ENCODE peak calls at places on chromosomes 4 and X, in four cellular contexts. One of them, this sample, is unnamed.

GRCh38 chr4:15451181-15451865 is 18.4 kb upstream of the CC2D2A start:
- DNase-seq in SK-N-SH: no peak
- DNase-seq in GM12878: no peak
- DNase-seq in K562: no peak
- DNase-seq in this sample: no peak

GRCh38 chr4:41935652-41936021 is 408 bp downstream of the TMEM33 start:
- DNase-seq in K562: peak; percentile 33
- DNase-seq in GM12878: no peak
- DNase-seq in SK-N-SH: no peak
- DNase-seq in this sample: no peak

GRCh38 chrX:68647156-68647957 is at the start of gene STARD8:
- DNase-seq in SK-N-SH: peak; percentile 75
- DNase-seq in GM12878: no peak
- DNase-seq in K562: peak; percentile 54
- DNase-seq in this sample: peak; percentile 54

GRCh38 chr4:109751852-109752251 is 22.0 kb upstream of the PLA2G12A start:
- DNase-seq in K562: no peak
- DNase-seq in SK-N-SH: no peak
- DNase-seq in GM12878: no peak
- DNase-seq in this sample: no peak

GRCh38 chr4:8319731-8320385 is 50.3 kb downstream of the HTRA3 start:
- DNase-seq in SK-N-SH: no peak
- DNase-seq in K562: no peak
- DNase-seq in GM12878: no peak
- DNase-seq in this sample: no peak

GRCh38 chr4:10403633-10404445 is 53.4 kb downstream of the ZNF518B start:
- DNase-seq in SK-N-SH: peak; percentile 16
- DNase-seq in K562: peak; percentile 33
- DNase-seq in GM12878: no peak
- DNase-seq in this sample: no peak

GRCh38 chr4:98656443-98656842 is 2.0 kb downstream of the TSPAN5 start:
- DNase-seq in GM12878: no peak
- DNase-seq in K562: no peak
- DNase-seq in SK-N-SH: peak; percentile 21
- DNase-seq in this sample: no peak

GRCh38 chr4:8506373-8507250 is 66.0 kb downstream of the TRMT44 start:
- DNase-seq in SK-N-SH: no peak
- DNase-seq in K562: no peak
- DNase-seq in GM12878: no peak
- DNase-seq in this sample: peak; percentile 49

GRCh38 chr4:17326756-17327155 is 185.1 kb downstream of the QDPR start:
- DNase-seq in SK-N-SH: no peak
- DNase-seq in K562: no peak
- DNase-seq in GM12878: no peak
- DNase-seq in this sample: no peak

GRCh38 chrX:150772150-150772970 is 79.2 kb downstream of the MTMR1 start:
- DNase-seq in K562: peak; percentile 81
- DNase-seq in SK-N-SH: peak; percentile 89
- DNase-seq in GM12878: no peak
- DNase-seq in this sample: peak; percentile 90

GRCh38 chrX:53422915-53423268 is 219 bp downstream of the RIBC1 start:
- DNase-seq in K562: no peak
- DNase-seq in SK-N-SH: no peak
- DNase-seq in GM12878: no peak
- DNase-seq in this sample: no peak

GRCh38 chr4:104942990-104943758 is 203.5 kb upstream of the TET2 start:
- DNase-seq in GM12878: peak; percentile 55
- DNase-seq in SK-N-SH: no peak
- DNase-seq in K562: no peak
- DNase-seq in this sample: no peak

GRCh38 chrX:31123335-31123734 is 51.5 kb upstream of the FTHL17 start:
- DNase-seq in K562: no peak
- DNase-seq in SK-N-SH: no peak
- DNase-seq in GM12878: no peak
- DNase-seq in this sample: no peak

GRCh38 chr4:85498068-85498733 is 23.3 kb downstream of the ARHGAP24 start:
- DNase-seq in SK-N-SH: no peak
- DNase-seq in GM12878: peak; percentile 40
- DNase-seq in K562: no peak
- DNase-seq in this sample: no peak

GRCh38 chr4:189858445-189858844 is 82.2 kb upstream of the FRG1 start:
- DNase-seq in SK-N-SH: no peak
- DNase-seq in GM12878: no peak
- DNase-seq in K562: no peak
- DNase-seq in this sample: no peak

GRCh38 chr4:163395055-163395454 is 51.4 kb downstream of the NPY5R start:
- DNase-seq in K562: no peak
- DNase-seq in SK-N-SH: no peak
- DNase-seq in GM12878: no peak
- DNase-seq in this sample: no peak

GRCh38 chr4:127604949-127605709 is 27.6 kb upstream of the INTU start:
- DNase-seq in GM12878: no peak
- DNase-seq in K562: peak; percentile 13
- DNase-seq in SK-N-SH: peak; percentile 33
- DNase-seq in this sample: peak; percentile 69

GRCh38 chrX:52420824-52421443 is 52.1 kb downstream of the XAGE2 start:
- DNase-seq in SK-N-SH: no peak
- DNase-seq in K562: no peak
- DNase-seq in GM12878: no peak
- DNase-seq in this sample: no peak

GRCh38 chr4:141375855-141376254 is 155.2 kb downstream of the ZNF330 start:
- DNase-seq in K562: no peak
- DNase-seq in GM12878: no peak
- DNase-seq in SK-N-SH: peak; percentile 17
- DNase-seq in this sample: no peak

GRCh38 chrX:71053217-71053621 is 14.9 kb downstream of the SNX12 start:
- DNase-seq in GM12878: peak; percentile 68
- DNase-seq in K562: no peak
- DNase-seq in SK-N-SH: no peak
- DNase-seq in this sample: peak; percentile 76

GRCh38 chrX:136747003-136747986 is 33.4 kb downstream of the ARHGEF6 start:
- DNase-seq in K562: no peak
- DNase-seq in SK-N-SH: no peak
- DNase-seq in GM12878: no peak
- DNase-seq in this sample: no peak

GRCh38 chr4:187010052-187010451 is 286.4 kb upstream of the FAT1 start:
- DNase-seq in GM12878: no peak
- DNase-seq in K562: no peak
- DNase-seq in SK-N-SH: no peak
- DNase-seq in this sample: no peak

GRCh38 chrX:108018659-108019381 is 26.0 kb upstream of the VSIG1 start:
- DNase-seq in SK-N-SH: no peak
- DNase-seq in K562: no peak
- DNase-seq in GM12878: no peak
- DNase-seq in this sample: no peak

GRCh38 chr4:53050361-53050774 is 188.3 kb downstream of the RASL11B start:
- DNase-seq in GM12878: no peak
- DNase-seq in SK-N-SH: peak; percentile 50
- DNase-seq in K562: no peak
- DNase-seq in this sample: no peak

GRCh38 chrX:69142688-69143239 is 22.5 kb downstream of the PJA1 start:
- DNase-seq in K562: no peak
- DNase-seq in GM12878: no peak
- DNase-seq in SK-N-SH: peak; percentile 82
- DNase-seq in this sample: no peak

GRCh38 chrX:96682516-96682915 is 2.1 kb upstream of the DIAPH2 start:
- DNase-seq in GM12878: no peak
- DNase-seq in K562: no peak
- DNase-seq in SK-N-SH: no peak
- DNase-seq in this sample: no peak

GRCh38 chr4:13860126-13860525 is 232.6 kb upstream of the BOD1L1 start:
- DNase-seq in SK-N-SH: peak; percentile 6
- DNase-seq in GM12878: no peak
- DNase-seq in K562: no peak
- DNase-seq in this sample: peak; percentile 11

GRCh38 chrX:122087353-122087752 is 1039.9 kb downstream of the GLUD2 start:
- DNase-seq in K562: no peak
- DNase-seq in GM12878: no peak
- DNase-seq in SK-N-SH: no peak
- DNase-seq in this sample: no peak

GRCh38 chr4:39067451-39067850 is 5.4 kb downstream of the KLHL5 start:
- DNase-seq in GM12878: no peak
- DNase-seq in K562: no peak
- DNase-seq in SK-N-SH: no peak
- DNase-seq in this sample: no peak

GRCh38 chr4:2258091-2259035 is 3.5 kb downstream of the MXD4 start:
- DNase-seq in K562: no peak
- DNase-seq in GM12878: no peak
- DNase-seq in SK-N-SH: peak; percentile 8
- DNase-seq in this sample: peak; percentile 8

GRCh38 chr4:158253350-158253980 is 43.2 kb downstream of the TMEM144 start:
- DNase-seq in K562: no peak
- DNase-seq in SK-N-SH: peak; percentile 48
- DNase-seq in GM12878: no peak
- DNase-seq in this sample: peak; percentile 21

GRCh38 chrX:20382518-20383291 is 116.0 kb upstream of the RPS6KA3 start:
- DNase-seq in SK-N-SH: peak; percentile 10
- DNase-seq in GM12878: peak; percentile 12
- DNase-seq in K562: no peak
- DNase-seq in this sample: no peak

GRCh38 chr4:55173580-55173979 is 48.2 kb upstream of the KDR start:
- DNase-seq in SK-N-SH: no peak
- DNase-seq in K562: no peak
- DNase-seq in GM12878: no peak
- DNase-seq in this sample: no peak

GRCh38 chr4:67087897-67088296 is 457.4 kb downstream of the CENPC start:
- DNase-seq in SK-N-SH: peak; percentile 10
- DNase-seq in K562: peak; percentile 34
- DNase-seq in GM12878: no peak
- DNase-seq in this sample: peak; percentile 64

GRCh38 chr4:170127758-170128157 is 38.0 kb upstream of the AADAT start:
- DNase-seq in K562: no peak
- DNase-seq in SK-N-SH: no peak
- DNase-seq in GM12878: no peak
- DNase-seq in this sample: no peak

GRCh38 chr4:183797445-183798248 is 107.5 kb upstream of the STOX2 start:
- DNase-seq in K562: no peak
- DNase-seq in GM12878: no peak
- DNase-seq in SK-N-SH: peak; percentile 83
- DNase-seq in this sample: peak; percentile 60

GRCh38 chr4:183797041-183797444 is 108.1 kb upstream of the STOX2 start:
- DNase-seq in GM12878: no peak
- DNase-seq in K562: no peak
- DNase-seq in SK-N-SH: no peak
- DNase-seq in this sample: peak; percentile 30

GRCh38 chr4:183798249-183798920 is 106.7 kb upstream of the STOX2 start:
- DNase-seq in K562: no peak
- DNase-seq in SK-N-SH: no peak
- DNase-seq in GM12878: no peak
- DNase-seq in this sample: peak; percentile 35

GRCh38 chr4:183801460-183802168 is 103.5 kb upstream of the STOX2 start:
- DNase-seq in GM12878: no peak
- DNase-seq in SK-N-SH: no peak
- DNase-seq in K562: no peak
- DNase-seq in this sample: no peak

DNA sequence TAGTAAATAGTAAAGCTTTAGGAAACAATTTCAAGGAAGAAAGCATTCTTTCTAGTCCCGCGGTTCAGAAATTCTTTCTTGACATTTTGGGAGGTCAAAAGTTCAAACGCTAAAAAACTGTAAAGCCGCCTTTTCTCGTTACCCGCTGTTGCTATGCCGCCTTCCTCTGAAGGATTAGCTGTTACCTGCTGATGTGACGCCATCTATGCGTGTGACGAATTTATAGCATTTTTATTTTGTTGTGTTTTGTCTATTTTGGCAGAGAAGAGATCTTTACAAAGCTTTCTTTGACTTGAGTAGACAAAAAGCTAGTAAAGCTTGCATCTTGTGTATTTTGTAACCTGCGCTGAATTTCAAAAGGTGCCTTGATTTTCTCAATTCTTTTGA is 106.2 kb upstream of the STOX2 start:
- DNase-seq in GM12878: no peak
- DNase-seq in K562: no peak
- DNase-seq in SK-N-SH: no peak
- DNase-seq in this sample: no peak
- TF ChIP-seq USF1 in GM12878: no peak
- TF ChIP-seq USF1 in K562: no peak
- TF ChIP-seq USF1 in SK-N-SH: no peak
- TF ChIP-seq USF1 in this sample: no peak

DNA sequence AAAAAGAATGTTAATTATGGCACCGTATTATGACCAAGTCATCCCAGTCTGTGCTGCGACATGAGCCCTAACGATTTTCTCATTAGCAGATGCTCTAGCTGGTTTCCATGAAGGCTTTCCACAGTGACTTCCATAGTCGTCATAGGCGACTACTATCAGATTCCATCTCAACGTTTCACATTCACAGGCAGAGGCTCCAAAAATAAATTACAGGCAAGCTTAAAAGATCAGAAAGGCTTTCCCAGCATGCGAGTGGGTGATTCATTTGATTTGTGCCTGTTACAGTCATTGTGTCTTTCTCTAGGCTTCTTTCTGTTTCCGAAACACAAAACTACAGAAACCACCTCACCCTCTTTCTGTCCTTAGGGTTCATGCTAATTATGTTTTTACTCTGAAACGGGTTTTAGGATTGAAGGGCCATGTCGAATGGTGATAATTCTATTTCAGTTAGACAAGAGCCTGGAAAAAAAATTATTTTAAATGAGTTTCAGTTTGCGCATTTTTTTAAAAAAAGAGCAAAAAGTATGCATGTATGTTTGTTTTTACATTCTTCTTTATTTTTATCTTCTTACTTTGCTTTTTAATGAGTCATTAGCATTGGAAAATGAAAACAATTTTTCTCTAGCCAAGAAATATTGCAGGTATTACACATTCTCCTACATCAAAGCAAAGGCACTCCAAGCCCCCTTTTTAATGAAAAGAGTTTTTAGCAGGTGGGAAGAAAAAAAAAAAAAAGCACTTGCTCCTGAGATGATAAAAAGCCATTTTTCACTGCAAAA is 43.4 kb downstream of the PALLD start:
- DNase-seq in GM12878: no peak
- DNase-seq in K562: no peak
- DNase-seq in SK-N-SH: no peak
- DNase-seq in this sample: no peak
- TF ChIP-seq USF1 in GM12878: no peak
- TF ChIP-seq USF1 in K562: no peak
- TF ChIP-seq USF1 in SK-N-SH: no peak
- TF ChIP-seq USF1 in this sample: no peak

GRCh38 chr4:76589402-76589801 is 154.4 kb downstream of the SHROOM3 start:
- DNase-seq in K562: no peak
- DNase-seq in GM12878: no peak
- DNase-seq in SK-N-SH: no peak
- DNase-seq in this sample: no peak
- TF ChIP-seq USF1 in K562: no peak
- TF ChIP-seq USF1 in GM12878: no peak
- TF ChIP-seq USF1 in SK-N-SH: no peak
- TF ChIP-seq USF1 in this sample: no peak

DNA sequence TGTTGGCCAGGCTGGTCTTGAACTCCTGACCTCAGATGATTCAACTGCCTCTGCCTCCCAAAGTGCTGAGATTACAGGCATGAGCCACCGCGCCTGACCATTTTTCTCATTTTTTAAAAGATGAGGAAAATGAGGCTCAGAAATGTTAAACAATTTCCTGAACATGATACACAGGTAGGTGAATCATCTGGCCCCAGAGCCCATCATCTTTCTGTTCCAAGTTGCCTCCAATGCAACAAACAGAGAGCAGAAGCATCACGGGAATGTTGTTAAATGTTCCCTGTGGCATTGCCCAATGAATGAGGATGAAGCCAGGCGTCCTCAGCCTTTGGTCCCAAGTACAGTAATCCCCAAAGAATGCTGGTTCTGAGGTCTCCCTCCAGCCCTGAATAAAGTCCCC is 31.3 kb upstream of the ANXA5 start:
- DNase-seq in SK-N-SH: no peak
- DNase-seq in GM12878: no peak
- DNase-seq in K562: no peak
- DNase-seq in this sample: no peak
- TF ChIP-seq USF1 in SK-N-SH: no peak
- TF ChIP-seq USF1 in GM12878: no peak
- TF ChIP-seq USF1 in K562: no peak
- TF ChIP-seq USF1 in this sample: no peak

This sample was measured in WTC11.